ENCODE peak calls at places on chromosome 1, in four cellular contexts. Q is EL, Z is occipital lobe, R is hippocampal formation. V is an unnamed sample.

GRCh38 chr1:226308166-226308722 is 720 bp downstream of the LIN9 start:
- DNase-seq in Q (no peak), Z (peak), R (no peak), V (no peak)

GRCh38 chr1:225378880-225379279 is 49.0 kb downstream of the LBR start:
- DNase-seq in Q (peak), Z (no peak), R (no peak), V (no peak)

GRCh38 chr1:153404768-153405167 is 11.6 kb upstream of the S100A7A start:
- DNase-seq in Q (peak), Z (no peak), R (no peak), V (no peak)

GRCh38 chr1:62481681-62482080 is 44.8 kb downstream of the USP1 start:
- DNase-seq in Q (no peak), Z (no peak), R (no peak), V (no peak)

GRCh38 chr1:94068831-94069648 is 51.9 kb downstream of the ABCA4 start:
- DNase-seq in Q (no peak), Z (no peak), R (no peak), V (no peak)

GRCh38 chr1:109726728-109727127 is 14.1 kb downstream of the GSTM3 start:
- DNase-seq in Q (no peak), Z (no peak), R (no peak), V (no peak)

GRCh38 chr1:84301759-84302380 is 362 bp downstream of the SAMD13 start:
- DNase-seq in Q (no peak), Z (no peak), R (peak), V (no peak)

GRCh38 chr1:25620211-25620610 is 3.6 kb downstream of the MAN1C1 start:
- DNase-seq in Q (no peak), Z (no peak), R (no peak), V (no peak)

GRCh38 chr1:40593449-40594186 is 62.2 kb downstream of the ZNF684 start:
- DNase-seq in Q (no peak), Z (no peak), R (no peak), V (no peak)

GRCh38 chr1:98315309-98315708 is 346.2 kb upstream of the SNX7 start:
- DNase-seq in Q (peak), Z (no peak), R (no peak), V (no peak)

GRCh38 chr1:226654046-226654445 is 85.0 kb downstream of the ITPKB start:
- DNase-seq in Q (peak), Z (no peak), R (no peak), V (no peak)

GRCh38 chr1:39890267-39890666 is 7.0 kb upstream of the TRIT1 start:
- DNase-seq in Q (no peak), Z (no peak), R (no peak), V (no peak)

GRCh38 chr1:47030170-47030805 is 6.8 kb downstream of the CYP4X1 start:
- DNase-seq in Q (no peak), Z (no peak), R (no peak), V (no peak)

GRCh38 chr1:66436378-66437135 is 97.4 kb upstream of the SGIP1 start:
- DNase-seq in Q (peak), Z (no peak), R (no peak), V (no peak)

GRCh38 chr1:234853906-234854647 is 244.1 kb upstream of the IRF2BP2 start:
- DNase-seq in Q (no peak), Z (no peak), R (no peak), V (no peak)

GRCh38 chr1:18373882-18374493 is 106.7 kb upstream of the KLHDC7A start:
- DNase-seq in Q (no peak), Z (no peak), R (no peak), V (no peak)

GRCh38 chr1:169509354-169509753 is 23.6 kb upstream of the SLC19A2 start:
- DNase-seq in Q (no peak), Z (no peak), R (no peak), V (no peak)

GRCh38 chr1:166237675-166238074 is 70.9 kb upstream of the FAM78B start:
- DNase-seq in Q (no peak), Z (no peak), R (no peak), V (no peak)